ENCODE peak calls at places on chromosomes 5 and 9, in eight cellular contexts. A, M, I, D, Z, P, Y and E are unnamed samples. For H3K4me1 and H3K36me3, the result is how much of the 10 kb centered on the place peaks cover.

GRCh38 chr9:38619556-38620447 is 594 bp downstream of the ANKRD18A start:
- DNase-seq in A (no peak), M (peak), I (no peak), Z (no peak), D (no peak), P (no peak), Y (peak), E (peak)

GRCh38 chr9:69677931-69678330 is 5.8 kb upstream of the APBA1 start:
- DNase-seq in Y (no peak), Z (no peak), M (no peak), D (no peak), P (no peak), A (no peak), I (no peak), E (no peak)

GRCh38 chr5:38985909-38986452 is 88.2 kb downstream of the RICTOR start:
- DNase-seq in Y (no peak), P (no peak), D (no peak), I (no peak), A (no peak), M (no peak), Z (no peak), E (no peak)

GRCh38 chr9:113910036-113910639 is 34.0 kb downstream of the ZNF618 start:
- DNase-seq in Y (no peak), I (no peak), M (no peak), A (no peak), P (no peak), D (no peak), Z (no peak), E (no peak)

GRCh38 chr9:36074870-36075532 is 38.3 kb downstream of the RECK start:
- DNase-seq in P (no peak), M (peak), D (no peak), Z (no peak), I (no peak), A (peak), Y (no peak), E (no peak)

GRCh38 chr9:131271506-131271931 is 4.8 kb downstream of the FAM78A start:
- DNase-seq in A (no peak), Z (no peak), Y (no peak), M (no peak), P (no peak), I (no peak), D (peak), E (no peak)

GRCh38 chr9:14910178-14910805 is at the start of gene FREM1:
- DNase-seq in Y (no peak), Z (no peak), I (no peak), M (peak), P (no peak), A (peak), D (no peak), E (no peak)

GRCh38 chr5:181246276-181247050 is 2.8 kb upstream of the RACK1 start:
- DNase-seq in D (peak), Y (peak), Z (peak), M (peak), A (peak), P (no peak), I (peak), E (peak)

GRCh38 chr5:169422087-169422486 is 121.1 kb upstream of the SLIT3 start:
- DNase-seq in A (no peak), P (no peak), D (no peak), M (no peak), I (no peak), Z (no peak), Y (no peak), E (no peak)

GRCh38 chr9:133315997-133316396 is 20.0 kb downstream of the SURF6 start:
- DNase-seq in Y (no peak), D (no peak), I (no peak), M (no peak), A (no peak), Z (no peak), P (no peak), E (no peak)

GRCh38 chr5:132059043-132059695 is 1.3 kb upstream of the IL3 start:
- DNase-seq in D (no peak), Z (no peak), A (no peak), I (no peak), M (no peak), Y (no peak), P (no peak), E (peak)

GRCh38 chr9:90287567-90288274 is 354.9 kb downstream of the DIRAS2 start:
- DNase-seq in Z (no peak), A (no peak), I (no peak), D (no peak), P (peak), M (no peak), Y (no peak), E (peak)

GRCh38 chr9:123412171-123412820 is 56.3 kb downstream of the CRB2 start:
- DNase-seq in P (no peak), I (no peak), M (no peak), A (no peak), Z (no peak), D (no peak), Y (no peak), E (no peak)

GRCh38 chr5:90144625-90145327 is 264.8 kb downstream of the CETN3 start:
- DNase-seq in M (peak), I (no peak), D (no peak), Y (no peak), P (no peak), Z (no peak), A (peak), E (no peak)

GRCh38 chr5:135482383-135482933 is 30.3 kb upstream of the TIFAB start:
- DNase-seq in M (no peak), I (no peak), P (no peak), A (no peak), Y (no peak), D (no peak), Z (no peak), E (no peak)

GRCh38 chr5:135481908-135482307 is 29.8 kb upstream of the TIFAB start:
- DNase-seq in D (no peak), P (no peak), Y (no peak), I (no peak), Z (no peak), M (no peak), A (no peak), E (no peak)

GRCh38 chr5:135481387-135481786 is 29.2 kb upstream of the TIFAB start:
- DNase-seq in A (no peak), D (no peak), I (no peak), M (no peak), Y (no peak), P (no peak), Z (no peak), E (no peak)

GRCh38 chr5:135484563-135485157 is 32.5 kb upstream of the TIFAB start:
- DNase-seq in I (no peak), Y (no peak), M (no peak), A (no peak), P (no peak), D (no peak), Z (no peak), E (no peak)

GRCh38 chr5:135483254-135483653 is 31.1 kb upstream of the TIFAB start:
- DNase-seq in A (no peak), D (no peak), P (no peak), Z (no peak), I (no peak), Y (no peak), M (no peak), E (no peak)
- H3K4me1 ChIP-seq in A (under half), D (under half), P (under half), Z (under half), I (under half), Y (under half), M (under half), E (under half)

DNA sequence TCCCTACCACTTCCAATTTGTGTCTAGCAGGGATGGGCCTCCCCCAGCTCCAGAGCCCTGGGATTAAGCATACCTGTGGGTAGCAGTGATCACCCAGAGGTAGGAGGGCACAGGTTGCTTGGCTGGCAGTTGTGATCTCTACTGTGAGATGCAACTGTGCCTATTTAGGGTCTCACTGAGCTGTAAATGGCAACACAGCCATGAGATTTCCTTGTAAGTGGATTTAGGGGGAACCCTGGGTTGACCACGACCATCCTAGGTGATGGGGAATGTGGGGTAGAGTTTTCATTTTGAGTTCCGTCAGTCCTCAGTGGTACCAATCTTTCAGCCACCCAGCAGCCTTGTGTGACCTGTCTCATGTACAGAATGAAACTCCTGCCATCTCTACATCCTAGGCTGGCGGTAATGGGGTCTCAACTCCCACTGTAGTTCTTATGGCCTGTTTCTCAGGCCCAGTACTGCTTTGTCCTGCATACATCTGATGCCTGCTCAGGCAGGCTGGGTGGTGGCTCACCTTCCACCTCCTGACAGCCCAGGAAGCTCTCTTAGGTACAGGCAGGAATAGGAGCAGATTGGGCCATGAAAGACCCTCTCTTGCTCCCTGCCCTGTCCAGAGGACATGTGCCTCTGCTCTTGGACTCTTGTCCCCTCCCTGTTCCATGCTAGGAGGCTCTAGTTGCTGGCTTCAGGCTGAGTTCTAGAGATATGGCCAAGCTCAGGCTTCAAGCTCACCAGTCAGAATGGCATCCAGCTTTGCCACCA is 8.1 kb downstream of the HNRNPAB start:
- DNase-seq in P (no peak), M (no peak), Y (no peak), Z (no peak), D (no peak), A (no peak), I (no peak), E (no peak)
- H3K36me3 ChIP-seq in P (half or more), M (half or more), Y (half or more), Z (half or more), D (half or more), A (half or more), I (half or more), E (half or more)

DNA sequence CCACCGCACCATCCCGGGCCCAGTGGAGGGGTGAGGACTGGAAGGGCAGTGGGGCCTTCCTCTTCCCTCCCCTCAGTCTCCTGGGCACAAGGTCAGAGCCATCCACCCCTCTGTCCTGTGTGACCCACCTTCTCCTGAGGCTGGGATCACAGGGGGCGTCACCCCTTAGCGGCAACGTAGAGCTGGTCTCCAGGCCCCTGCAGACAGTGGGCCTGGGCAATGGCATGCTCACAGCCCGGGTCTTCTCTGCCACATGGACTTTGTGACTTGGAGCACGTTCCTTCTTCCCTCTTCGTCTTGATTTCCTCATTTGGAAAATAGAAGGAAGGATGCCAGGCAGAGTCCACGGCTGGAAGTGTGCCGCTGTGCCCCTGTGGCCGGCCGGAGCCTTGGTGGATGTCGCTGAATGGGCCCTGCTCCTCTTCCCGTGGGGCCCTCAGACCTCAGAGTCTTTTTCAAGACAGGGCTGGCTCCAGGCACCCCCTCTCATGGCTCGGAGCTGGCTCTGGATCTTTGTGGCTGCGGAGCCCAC is 10.0 kb downstream of the RXRA start:
- DNase-seq in M (no peak), D (no peak), Z (no peak), I (no peak), Y (no peak), P (no peak), A (no peak), E (no peak)
- H3K4me1 ChIP-seq in M (under half), D (under half), Z (under half), I (under half), Y (under half), P (under half), A (under half), E (under half)

GRCh38 chr9:21848615-21849014 is 46.2 kb downstream of the MTAP start:
- DNase-seq in M (no peak), Y (no peak), Z (no peak), D (no peak), P (no peak), A (no peak), I (no peak), E (no peak)
- H3K36me3 ChIP-seq in M (under half), Y (under half), Z (half or more), D (half or more), P (under half), A (under half), I (under half), E (under half)

GRCh38 chr9:137042751-137043727 is 2.9 kb downstream of the NPDC1 start:
- DNase-seq in D (no peak), Y (no peak), A (no peak), Z (no peak), I (no peak), P (no peak), M (no peak), E (no peak)
- H3K4me1 ChIP-seq in D (under half), Y (under half), A (under half), Z (under half), I (under half), P (under half), M (under half), E (under half)

GRCh38 chr5:151811593-151812321 is 40.0 kb downstream of the G3BP1 start:
- DNase-seq in I (no peak), P (no peak), A (peak), Z (no peak), M (peak), D (no peak), Y (no peak), E (no peak)

GRCh38 chr5:151810449-151810848 is 38.7 kb downstream of the G3BP1 start:
- DNase-seq in I (no peak), A (peak), P (no peak), M (peak), Y (no peak), D (no peak), Z (no peak), E (no peak)

GRCh38 chr5:151812757-151813309 is 41.1 kb downstream of the G3BP1 start:
- DNase-seq in I (no peak), Z (no peak), Y (no peak), P (no peak), A (peak), D (no peak), M (peak), E (no peak)

GRCh38 chr5:151810907-151811306 is 39.2 kb downstream of the G3BP1 start:
- DNase-seq in I (no peak), M (peak), D (no peak), P (no peak), A (no peak), Y (no peak), Z (no peak), E (no peak)

DNA sequence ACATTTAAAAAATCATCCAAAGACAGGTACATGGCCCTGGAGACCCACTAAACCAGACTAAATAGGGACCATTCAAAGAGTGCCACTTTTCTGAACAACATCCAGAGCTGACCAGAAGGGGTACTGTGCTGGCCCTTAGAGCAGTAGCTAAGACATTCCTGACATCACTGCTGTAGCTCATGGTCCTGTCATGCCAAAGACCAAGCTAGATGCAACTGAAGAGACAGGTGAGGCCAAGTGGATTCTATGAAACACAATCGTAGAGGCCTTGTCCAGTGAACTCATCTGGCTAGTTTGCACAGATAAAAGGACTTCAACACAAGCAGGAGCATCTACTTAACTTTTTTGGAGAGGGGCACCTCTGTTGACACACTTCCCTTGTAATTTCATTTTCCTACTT is 43.3 kb downstream of the G3BP1 start:
- DNase-seq in Z (no peak), I (no peak), M (no peak), A (no peak), Y (no peak), D (no peak), P (no peak), E (no peak)
- H3K36me3 ChIP-seq in Z (under half), I (under half), M (under half), A (under half), Y (under half), D (half or more), P (under half), E (under half)

DNA sequence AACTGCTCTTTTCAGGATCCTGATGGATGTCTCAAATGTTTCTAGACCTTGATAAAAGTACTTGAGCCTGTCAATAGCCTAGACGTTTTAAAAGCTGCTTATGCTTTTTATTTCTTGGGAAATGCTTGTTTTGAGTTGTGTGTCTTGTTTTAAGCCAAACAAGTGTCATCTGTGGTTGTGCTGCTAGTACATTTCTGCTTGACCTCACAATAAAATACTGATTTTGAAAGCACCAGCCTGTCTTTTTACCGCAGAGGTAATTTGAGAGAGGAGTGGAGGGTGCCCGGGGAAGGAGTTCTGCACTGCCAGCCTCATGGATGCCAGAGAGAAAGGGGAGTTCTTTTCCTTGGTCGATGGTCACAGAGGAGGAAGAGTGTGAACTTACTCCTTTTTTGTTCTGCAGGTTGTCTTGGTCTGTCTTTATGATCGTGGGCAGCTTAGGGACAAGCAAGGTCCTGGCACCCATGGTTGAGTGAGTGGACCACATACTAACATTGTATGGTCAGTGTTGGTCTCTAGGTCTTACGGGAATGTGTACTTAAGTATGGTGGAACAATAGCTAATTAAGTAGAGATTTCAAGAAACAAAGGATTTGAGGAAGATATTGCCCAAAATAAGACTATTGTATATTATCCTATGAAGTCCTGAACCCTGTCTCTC is 61.0 kb downstream of the TRIO start:
- DNase-seq in M (no peak), Z (no peak), I (no peak), Y (no peak), D (no peak), P (no peak), A (no peak), E (no peak)
- H3K4me1 ChIP-seq in M (half or more), Z (under half), I (under half), Y (under half), D (under half), P (under half), A (under half), E (under half)

DNA sequence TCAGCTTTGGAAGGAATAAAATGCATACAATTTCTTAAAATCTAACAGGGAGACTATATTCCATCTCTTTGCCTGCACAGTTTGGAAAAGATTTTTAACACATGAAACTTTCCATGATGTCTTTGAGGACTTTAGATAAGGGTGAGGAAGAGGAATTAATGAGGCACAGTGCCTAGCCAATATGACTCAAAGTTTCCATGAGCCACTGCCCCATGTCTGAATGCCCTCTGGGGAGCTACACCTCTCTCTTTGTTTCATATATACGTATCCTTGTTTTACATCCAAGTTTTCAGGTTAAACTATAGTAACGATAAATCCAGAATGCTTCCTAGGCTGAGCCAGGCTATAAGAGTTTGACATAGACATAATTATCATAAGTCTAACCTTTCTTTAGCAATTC is 349.3 kb upstream of the TLE4 start:
- DNase-seq in D (no peak), Y (no peak), P (no peak), A (peak), Z (no peak), M (peak), I (no peak), E (no peak)
- H3K36me3 ChIP-seq in D (under half), Y (under half), P (under half), A (under half), Z (under half), M (under half), I (under half), E (under half)